ENCODE peak calls at places on chromosome 7, in ten cellular contexts. T, V, W, Q, M, R, F, H, P and L are unnamed samples.

GRCh38 chr7:45417268-45417667 is 156.9 kb upstream of the ADCY1 start:
- DNase-seq in T (no peak), V (no peak), W (no peak), Q (no peak), M (no peak), R (no peak), F (no peak), H (no peak), P (no peak), L (no peak)

GRCh38 chr7:123573896-123574467 is 16.4 kb upstream of the NDUFA5 start:
- DNase-seq in T (no peak), V (no peak), W (no peak), Q (no peak), M (no peak), R (no peak), F (no peak), H (no peak), P (no peak), L (no peak)

GRCh38 chr7:45104844-45105587 is 6.5 kb downstream of the TBRG4 start:
- DNase-seq in T (no peak), V (no peak), W (no peak), Q (no peak), M (no peak), R (no peak), F (no peak), H (no peak), P (no peak), L (no peak)

GRCh38 chr7:2610466-2610865 is 21.3 kb upstream of the TTYH3 start:
- DNase-seq in T (no peak), V (no peak), W (no peak), Q (no peak), M (no peak), R (no peak), F (no peak), H (no peak), P (no peak), L (no peak)

GRCh38 chr7:82701941-82702340 is 258.4 kb upstream of the CACNA2D1 start:
- DNase-seq in T (no peak), V (no peak), W (no peak), Q (no peak), M (no peak), R (peak), F (no peak), H (peak), P (no peak), L (peak)

GRCh38 chr7:141231018-141231792 is 157.3 kb downstream of the TMEM178B start:
- DNase-seq in T (no peak), V (peak), W (peak), Q (no peak), M (peak), R (peak), F (no peak), H (peak), P (peak), L (peak)

GRCh38 chr7:128783143-128783799 is 7.7 kb upstream of the OPN1SW start:
- DNase-seq in T (peak), V (peak), W (peak), Q (peak), M (peak), R (peak), F (no peak), H (peak), P (no peak), L (peak)

GRCh38 chr7:155021699-155022145 is 18.8 kb upstream of the PAXIP1 start:
- DNase-seq in T (no peak), V (no peak), W (no peak), Q (no peak), M (no peak), R (no peak), F (no peak), H (no peak), P (no peak), L (no peak)

GRCh38 chr7:85186083-85186520 is 754 bp downstream of the SEMA3D start:
- DNase-seq in T (peak), V (peak), W (peak), Q (peak), M (no peak), R (peak), F (no peak), H (peak), P (peak), L (peak)

GRCh38 chr7:47361229-47361628 is 220.7 kb downstream of the TNS3 start:
- DNase-seq in T (peak), V (no peak), W (no peak), Q (no peak), M (no peak), R (no peak), F (no peak), H (no peak), P (no peak), L (no peak)

GRCh38 chr7:40300146-40300655 is 165.4 kb downstream of the SUGCT start:
- DNase-seq in T (no peak), V (no peak), W (no peak), Q (no peak), M (no peak), R (peak), F (no peak), H (no peak), P (no peak), L (peak)

GRCh38 chr7:105180002-105180401 is 166.0 kb downstream of the KMT2E start:
- DNase-seq in T (no peak), V (no peak), W (no peak), Q (no peak), M (no peak), R (no peak), F (no peak), H (no peak), P (no peak), L (no peak)

GRCh38 chr7:47375590-47375989 is 206.3 kb downstream of the TNS3 start:
- DNase-seq in T (no peak), V (no peak), W (no peak), Q (no peak), M (no peak), R (peak), F (no peak), H (peak), P (no peak), L (peak)

GRCh38 chr7:150524018-150524417 is 9.3 kb downstream of the GIMAP7 start:
- DNase-seq in T (no peak), V (no peak), W (no peak), Q (no peak), M (no peak), R (no peak), F (no peak), H (no peak), P (no peak), L (no peak)

GRCh38 chr7:46908770-46909169 is 673.1 kb downstream of the TNS3 start:
- DNase-seq in T (peak), V (no peak), W (no peak), Q (peak), M (no peak), R (peak), F (no peak), H (peak), P (peak), L (peak)

GRCh38 chr7:116834815-116835533 is 27.4 kb upstream of the CAPZA2 start:
- DNase-seq in T (peak), V (peak), W (peak), Q (no peak), M (no peak), R (peak), F (no peak), H (peak), P (peak), L (peak)

GRCh38 chr7:27774717-27775328 is 34.9 kb downstream of the TAX1BP1 start:
- DNase-seq in T (peak), V (peak), W (peak), Q (peak), M (peak), R (peak), F (peak), H (peak), P (peak), L (peak)

GRCh38 chr7:40221836-40222235 is 87.0 kb downstream of the SUGCT start:
- DNase-seq in T (peak), V (peak), W (no peak), Q (no peak), M (no peak), R (peak), F (no peak), H (peak), P (peak), L (peak)

GRCh38 chr7:55237156-55237721 is 127.9 kb upstream of the LANCL2 start:
- DNase-seq in T (no peak), V (no peak), W (no peak), Q (no peak), M (no peak), R (peak), F (no peak), H (no peak), P (no peak), L (peak)

GRCh38 chr7:36546331-36546730 is 156.7 kb downstream of the ANLN start:
- DNase-seq in T (no peak), V (no peak), W (no peak), Q (no peak), M (no peak), R (no peak), F (no peak), H (no peak), P (no peak), L (no peak)

GRCh38 chr7:109984726-109985125 is 1106.2 kb upstream of the LRRN3 start:
- DNase-seq in T (no peak), V (no peak), W (no peak), Q (no peak), M (no peak), R (no peak), F (no peak), H (peak), P (peak), L (no peak)

GRCh38 chr7:157309990-157310668 is 26.7 kb upstream of the DNAJB6 start:
- DNase-seq in T (peak), V (no peak), W (peak), Q (peak), M (peak), R (peak), F (no peak), H (peak), P (peak), L (peak)

GRCh38 chr7:33805630-33806233 is 99.6 kb upstream of the BMPER start:
- DNase-seq in T (peak), V (peak), W (no peak), Q (peak), M (no peak), R (peak), F (no peak), H (peak), P (peak), L (peak)

GRCh38 chr7:122746948-122747347 is 44.2 kb upstream of the RNF148 start:
- DNase-seq in T (no peak), V (no peak), W (no peak), Q (no peak), M (no peak), R (no peak), F (no peak), H (no peak), P (no peak), L (no peak)

GRCh38 chr7:25597881-25598456 is 369.7 kb upstream of the NPVF start:
- DNase-seq in T (no peak), V (no peak), W (no peak), Q (no peak), M (no peak), R (no peak), F (no peak), H (no peak), P (no peak), L (no peak)

GRCh38 chr7:6257602-6258001 is 14.8 kb downstream of the CYTH3 start:
- DNase-seq in T (no peak), V (no peak), W (no peak), Q (no peak), M (no peak), R (no peak), F (no peak), H (no peak), P (no peak), L (no peak)

GRCh38 chr7:3436746-3437145 is 135.7 kb downstream of the SDK1 start:
- DNase-seq in T (peak), V (no peak), W (peak), Q (peak), M (no peak), R (peak), F (no peak), H (peak), P (peak), L (peak)

GRCh38 chr7:99579956-99580777 is 17.9 kb upstream of the TMEM225B start:
- DNase-seq in T (no peak), V (peak), W (no peak), Q (peak), M (no peak), R (peak), F (no peak), H (peak), P (no peak), L (peak)

GRCh38 chr7:137269240-137269639 is 74.3 kb downstream of the PTN start:
- DNase-seq in T (no peak), V (no peak), W (no peak), Q (no peak), M (no peak), R (no peak), F (no peak), H (no peak), P (no peak), L (no peak)

GRCh38 chr7:112103246-112103645 is 103.0 kb downstream of the DOCK4 start:
- DNase-seq in T (peak), V (no peak), W (no peak), Q (peak), M (no peak), R (peak), F (no peak), H (peak), P (peak), L (peak)
- TF ChIP-seq CTCF in T (no peak), V (no peak), W (no peak), Q (no peak), M (no peak), R (no peak), F (no peak), H (no peak), P (no peak), L (no peak)

GRCh38 chr7:17497549-17498193 is 199.2 kb downstream of the AHR start:
- DNase-seq in T (no peak), V (no peak), W (no peak), Q (no peak), M (no peak), R (peak), F (no peak), H (no peak), P (no peak), L (no peak)
- H3K4me2 ChIP-seq in T (no peak), V (no peak), W (no peak), Q (no peak), M (no peak), R (no peak), F (no peak), H (no peak), P (no peak), L (no peak)

GRCh38 chr7:75880242-75880641 is 1.4 kb downstream of the RHBDD2 start:
- DNase-seq in T (no peak), V (no peak), W (no peak), Q (no peak), M (no peak), R (no peak), F (no peak), H (no peak), P (no peak), L (no peak)

GRCh38 chr7:75881436-75882095 is 2.7 kb downstream of the RHBDD2 start:
- DNase-seq in T (no peak), V (no peak), W (no peak), Q (no peak), M (no peak), R (no peak), F (no peak), H (no peak), P (no peak), L (no peak)

GRCh38 chr7:75879771-75880184 is 944 bp downstream of the RHBDD2 start:
- DNase-seq in T (no peak), V (no peak), W (no peak), Q (peak), M (no peak), R (peak), F (peak), H (peak), P (no peak), L (peak)

GRCh38 chr7:75878312-75878768 is 494 bp upstream of the RHBDD2 start:
- DNase-seq in T (no peak), V (no peak), W (no peak), Q (no peak), M (no peak), R (no peak), F (no peak), H (no peak), P (no peak), L (no peak)

DNA sequence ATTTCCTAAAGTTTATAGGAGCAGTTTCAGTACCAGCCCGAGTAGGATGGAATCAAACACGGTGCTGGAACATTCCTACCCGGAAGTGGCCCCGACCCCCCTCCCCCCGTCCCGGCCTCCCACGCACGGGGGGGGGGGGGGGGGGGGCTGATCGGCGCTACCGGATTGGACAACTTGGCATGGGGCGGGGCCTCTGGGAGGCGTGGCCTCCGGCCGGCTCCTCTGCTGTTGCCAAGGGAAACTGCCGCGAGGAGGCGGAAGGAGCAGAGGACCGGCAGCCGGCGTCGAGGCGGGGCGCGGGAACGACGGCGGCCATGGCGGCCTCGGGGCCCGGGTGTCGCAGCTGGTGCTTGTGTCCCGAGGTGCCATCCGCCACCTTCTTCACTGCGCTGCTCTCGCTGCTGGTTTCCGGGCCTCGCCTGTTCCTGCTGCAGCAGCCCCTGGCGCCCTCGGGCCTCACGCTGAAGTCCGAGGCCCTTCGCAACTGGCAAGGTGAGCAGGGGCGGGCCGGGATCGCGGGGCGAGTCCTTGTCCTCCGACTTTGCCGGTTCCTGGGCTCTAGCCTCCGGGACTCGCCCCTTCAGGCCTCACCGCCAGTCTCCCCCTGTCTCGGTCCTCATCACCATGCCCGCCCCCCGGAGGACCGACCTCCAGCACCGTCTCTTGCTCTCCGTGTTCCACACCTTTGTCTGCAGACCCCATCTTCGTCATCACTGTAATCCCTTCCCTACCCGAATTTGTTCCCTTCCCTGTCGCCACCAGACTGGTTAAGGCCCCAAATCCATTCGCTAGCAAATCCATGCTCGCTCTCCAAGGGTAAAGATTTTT is at the start of gene RHBDD2:
- DNase-seq in T (peak), V (peak), W (peak), Q (peak), M (peak), R (peak), F (peak), H (peak), P (peak), L (peak)
- TF ChIP-seq CTCF in T (peak), V (peak), W (no peak), Q (no peak), M (no peak), R (peak), F (no peak), H (peak), P (no peak), L (no peak)

GRCh38 chr7:107937514-107937913 is 46.5 kb downstream of the DLD start:
- DNase-seq in T (peak), V (peak), W (no peak), Q (no peak), M (no peak), R (no peak), F (no peak), H (no peak), P (no peak), L (no peak)
- H3K4me2 ChIP-seq in T (peak), V (no peak), W (no peak), Q (no peak), M (no peak), R (no peak), F (no peak), H (no peak), P (no peak), L (no peak)